ENCODE peak calls at places on chromosome 3, in six cellular contexts. X is neuronal stem cell, Y is mesenchymal stem cell, D is IMR-90, V is H9, F is H1. N is an unnamed sample.

GRCh38 chr3:1439395-1439794 is 346.6 kb downstream of the CNTN6 start:
- DNase-seq in D (no peak), Y (no peak), V (peak; percentile 74), X (no peak), F (peak; percentile 75), N (peak; percentile 61)

GRCh38 chr3:15327941-15328340 is 4.4 kb downstream of the SH3BP5 start:
- DNase-seq in Y (no peak), F (no peak), D (peak; percentile 43), X (no peak), V (no peak), N (no peak)

GRCh38 chr3:29758108-29759020 is 477.5 kb downstream of the RBMS3 start:
- DNase-seq in F (no peak), V (no peak), Y (peak; percentile 89), D (peak; percentile 85), X (no peak), N (no peak)

GRCh38 chr3:151537751-151538150 is 76.9 kb upstream of the IGSF10 start:
- DNase-seq in D (peak; percentile 13), V (no peak), F (no peak), Y (no peak), X (no peak), N (no peak)

GRCh38 chr3:183653209-183654064 is 18.0 kb downstream of the KLHL24 start:
- DNase-seq in D (no peak), V (no peak), F (peak; percentile 53), Y (peak; percentile 7), X (no peak), N (peak; percentile 60)

GRCh38 chr3:135329479-135329878 is 534.4 kb downstream of the EPHB1 start:
- DNase-seq in F (no peak), X (no peak), Y (no peak), D (no peak), V (no peak), N (no peak)

GRCh38 chr3:65843732-65844131 is 195.0 kb downstream of the MAGI1 start:
- DNase-seq in X (no peak), D (no peak), V (no peak), Y (no peak), F (no peak), N (no peak)

GRCh38 chr3:134850761-134851160 is 55.7 kb downstream of the EPHB1 start:
- DNase-seq in X (no peak), D (no peak), Y (no peak), V (no peak), F (no peak), N (no peak)

GRCh38 chr3:51970606-51971300 is 3.1 kb downstream of the ABHD14B start:
- DNase-seq in F (no peak), X (no peak), V (no peak), D (no peak), Y (no peak), N (no peak)

GRCh38 chr3:9825461-9826040 is 15.5 kb downstream of the TTLL3 start:
- DNase-seq in D (no peak), V (no peak), Y (no peak), X (no peak), F (no peak), N (no peak)

GRCh38 chr3:129824926-129825541 is 68.5 kb downstream of the TMCC1 start:
- DNase-seq in D (peak; percentile 58), X (peak; percentile 58), V (peak; percentile 47), F (peak; percentile 61), Y (peak; percentile 61), N (peak; percentile 86)

GRCh38 chr3:41224120-41224806 is 25.0 kb downstream of the CTNNB1 start:
- DNase-seq in V (no peak), F (no peak), X (no peak), D (peak; percentile 88), Y (peak; percentile 62), N (no peak)

GRCh38 chr3:43455233-43455632 is 166.6 kb downstream of the ANO10 start:
- DNase-seq in Y (peak; percentile 65), F (no peak), X (no peak), D (peak; percentile 76), V (no peak), N (peak; percentile 89)

GRCh38 chr3:121985841-121986240 is 36.2 kb downstream of the ILDR1 start:
- DNase-seq in F (no peak), X (peak; percentile 38), D (no peak), Y (no peak), V (no peak), N (no peak)

GRCh38 chr3:53382106-53382505 is 34.8 kb upstream of the DCP1A start:
- DNase-seq in X (no peak), V (no peak), Y (no peak), D (peak; percentile 13), F (no peak), N (no peak)

GRCh38 chr3:191070762-191071365 is 128.2 kb upstream of the OSTN start:
- DNase-seq in Y (no peak), D (peak; percentile 16), V (no peak), F (no peak), X (no peak), N (no peak)

GRCh38 chr3:39212665-39213064 is 20.3 kb upstream of the XIRP1 start:
- DNase-seq in V (no peak), X (no peak), F (no peak), D (no peak), Y (no peak), N (no peak)

GRCh38 chr3:102484384-102484783 is 49.6 kb downstream of the ZPLD1 start:
- DNase-seq in Y (no peak), F (no peak), X (no peak), V (no peak), D (no peak), N (peak; percentile 12)

GRCh38 chr3:71926242-71926560 is 141.3 kb upstream of the PROK2 start:
- DNase-seq in X (no peak), F (peak; percentile 70), Y (peak; percentile 4), V (peak; percentile 92), D (peak; percentile 2), N (peak; percentile 94)

GRCh38 chr3:31695280-31696008 is 162.7 kb downstream of the STT3B start:
- DNase-seq in V (peak; percentile 50), F (no peak), X (no peak), D (no peak), Y (no peak), N (peak; percentile 92)

GRCh38 chr3:73502609-73503560 is 121.9 kb downstream of the PDZRN3 start:
- DNase-seq in D (peak; percentile 98), X (peak; percentile 71), V (peak; percentile 73), F (no peak), Y (peak; percentile 73), N (peak; percentile 86)

GRCh38 chr3:43632269-43632733 is 10.5 kb upstream of the ANO10 start:
- DNase-seq in D (peak; percentile 90), Y (peak; percentile 73), F (no peak), V (no peak), X (no peak), N (peak; percentile 71)

GRCh38 chr3:129940086-129940485 is 34.4 kb upstream of the TRH start:
- DNase-seq in Y (no peak), D (no peak), V (no peak), X (no peak), F (no peak), N (peak; percentile 56)

GRCh38 chr3:32420138-32420981 is 28.7 kb downstream of the CMTM7 start:
- DNase-seq in F (peak; percentile 60), D (peak; percentile 62), Y (no peak), X (no peak), V (peak; percentile 78), N (peak; percentile 95)

GRCh38 chr3:71406945-71407629 is 176.4 kb downstream of the FOXP1 start:
- DNase-seq in X (no peak), D (no peak), F (no peak), V (no peak), Y (no peak), N (peak; percentile 46)

GRCh38 chr3:104677932-104678331 is 688.8 kb upstream of the ALCAM start:
- DNase-seq in Y (no peak), D (no peak), X (no peak), V (no peak), F (no peak), N (no peak)

GRCh38 chr3:126157083-126157768 is 23.2 kb downstream of the ALDH1L1 start:
- DNase-seq in Y (no peak), X (no peak), F (no peak), V (no peak), D (no peak), N (no peak)

GRCh38 chr3:194481103-194481502 is 5.7 kb downstream of the ATP13A3 start:
- DNase-seq in F (no peak), V (no peak), Y (peak; percentile 91), X (no peak), D (peak; percentile 86), N (no peak)
- H3K9ac ChIP-seq in F (no peak overlapping the region), V (no peak overlapping the region), Y (peak overlapping the region; percentile 69), X (no peak overlapping the region), D (no peak overlapping the region), N (no peak overlapping the region)

GRCh38 chr3:137764563-137765309 is 621 bp downstream of the SOX14 start:
- DNase-seq in F (peak; percentile 69), X (no peak), Y (no peak), V (peak; percentile 51), D (no peak), N (peak; percentile 40)
- H3K23ac ChIP-seq in F (no peak overlapping the region), X (peak overlapping the region; percentile 21), Y (no peak overlapping the region), V (no peak overlapping the region), D (no peak overlapping the region), N (peak overlapping the region; percentile 92)

DNA sequence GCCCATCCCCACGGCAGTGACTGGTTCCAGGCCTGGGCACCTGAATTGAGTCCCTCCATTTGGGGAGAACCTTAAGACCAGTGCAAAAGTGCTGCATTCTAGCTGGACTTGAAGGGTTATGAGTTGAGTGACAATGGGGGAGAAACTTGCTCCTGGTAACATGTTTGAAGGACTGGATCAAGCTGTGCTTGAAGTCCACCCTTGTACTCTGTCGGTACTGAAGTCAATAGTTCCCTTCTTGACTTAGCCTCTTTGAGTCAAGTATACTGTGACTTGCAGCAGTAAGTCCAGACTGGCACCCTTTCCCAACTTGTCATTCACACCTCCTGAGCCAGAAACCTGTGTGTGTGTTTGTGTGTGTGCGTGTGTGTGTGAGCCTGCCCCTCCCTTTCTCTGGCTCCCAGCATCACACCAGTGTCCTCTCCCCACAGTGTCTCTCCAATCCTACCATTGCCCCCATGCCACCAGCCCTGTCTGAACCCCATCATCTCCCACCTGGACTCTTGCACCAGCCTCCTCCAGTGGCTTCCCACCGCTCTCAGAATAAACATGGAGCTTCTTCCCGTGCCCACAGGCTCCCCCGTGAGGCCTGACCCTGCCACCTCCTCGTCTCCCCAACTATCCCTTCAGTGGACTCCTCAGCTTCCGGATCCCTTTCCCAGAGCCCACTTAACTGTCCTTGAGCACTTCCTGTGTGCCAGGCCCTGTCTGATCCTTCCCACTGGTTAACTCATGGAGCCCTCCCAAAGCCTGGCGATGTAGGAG is 10.2 kb upstream of the FBLN2 start:
- DNase-seq in D (no peak), V (peak; percentile 40), F (no peak), Y (no peak), X (no peak), N (no peak)
- H3K9ac ChIP-seq in D (peak overlapping the region; percentile 30), V (no peak overlapping the region), F (no peak overlapping the region), Y (peak overlapping the region; percentile 75), X (peak overlapping the region; percentile 2), N (no peak overlapping the region)

GRCh38 chr3:155872904-155873646 is 2.6 kb downstream of the GMPS start:
- DNase-seq in D (no peak), Y (no peak), F (no peak), V (no peak), X (no peak), N (no peak)

GRCh38 chr3:155870945-155871745 is 695 bp downstream of the GMPS start:
- DNase-seq in D (no peak), X (peak; percentile 56), Y (no peak), F (peak; percentile 75), V (peak; percentile 54), N (peak; percentile 52)

GRCh38 chr3:155869664-155870063 is 786 bp upstream of the GMPS start:
- DNase-seq in F (no peak), D (no peak), Y (no peak), X (no peak), V (no peak), N (no peak)

GRCh38 chr3:155871746-155872158 is 1.3 kb downstream of the GMPS start:
- DNase-seq in Y (peak; percentile 52), X (no peak), V (no peak), D (peak; percentile 22), F (no peak), N (no peak)

GRCh38 chr3:155870133-155870944 is at the start of gene GMPS:
- DNase-seq in V (peak; percentile 97), F (peak; percentile 97), D (peak; percentile 89), X (peak; percentile 94), Y (peak; percentile 92), N (peak; percentile 97)
- H3K23ac ChIP-seq in V (no peak within 1 kb of the TSS), F (no peak within 1 kb of the TSS), D (peak within 1 kb of the TSS; percentile 91), X (peak within 1 kb of the TSS; percentile 83), Y (peak within 1 kb of the TSS; percentile 83), N (peak within 1 kb of the TSS; percentile 86)

N was measured in mesendoderm.